ENCODE peak calls at places on chromosomes 2 and 18, in eight cellular contexts. One of them, this sample, is unnamed.

GRCh38 chr18:66410692-66411091 is 193.2 kb downstream of the CDH19 start:
- DNase-seq in activated gamma-delta T cell treated with Interleukin-2 at 50 U/mL for 16 hours: no peak
- DNase-seq in activated T-helper 1 cell treated with anti-CD3 and anti-CD28 coated beads, Interleukin-2, amount 50 U/mL, for 16 hours: no peak
- DNase-seq in caudate nucleus: no peak
- DNase-seq in stimulated activated CD4-positive, alpha-beta T cell treated with anti-CD3 and anti-CD28 coated beads, Interleukin-2, amount 100 ng/mL, for 48 hours: no peak
- DNase-seq in NCI-H748 treated with DMSO at 0.1 percent for 48 hours: no peak
- DNase-seq in activated CD8-positive, alpha-beta memory T cell treated with anti-CD3 and anti-CD28 coated beads for 1 hour: no peak
- DNase-seq in NCI-H146: no peak
- DNase-seq in this sample: no peak

GRCh38 chr2:64563436-64563938 is 39.4 kb downstream of the AFTPH start:
- DNase-seq in activated T-helper 1 cell treated with anti-CD3 and anti-CD28 coated beads, Interleukin-2, amount 50 U/mL, for 16 hours: no peak
- DNase-seq in activated gamma-delta T cell treated with Interleukin-2 at 50 U/mL for 16 hours: no peak
- DNase-seq in NCI-H748 treated with DMSO at 0.1 percent for 48 hours: no peak
- DNase-seq in NCI-H146: no peak
- DNase-seq in stimulated activated CD4-positive, alpha-beta T cell treated with anti-CD3 and anti-CD28 coated beads, Interleukin-2, amount 100 ng/mL, for 48 hours: no peak
- DNase-seq in caudate nucleus: no peak
- DNase-seq in activated CD8-positive, alpha-beta memory T cell treated with anti-CD3 and anti-CD28 coated beads for 1 hour: no peak
- DNase-seq in this sample: no peak

GRCh38 chr2:11355194-11356053 is 11.0 kb upstream of the ROCK2 start:
- DNase-seq in activated CD8-positive, alpha-beta memory T cell treated with anti-CD3 and anti-CD28 coated beads for 1 hour: no peak
- DNase-seq in stimulated activated CD4-positive, alpha-beta T cell treated with anti-CD3 and anti-CD28 coated beads, Interleukin-2, amount 100 ng/mL, for 48 hours: no peak
- DNase-seq in activated T-helper 1 cell treated with anti-CD3 and anti-CD28 coated beads, Interleukin-2, amount 50 U/mL, for 16 hours: no peak
- DNase-seq in NCI-H748 treated with DMSO at 0.1 percent for 48 hours: no peak
- DNase-seq in activated gamma-delta T cell treated with Interleukin-2 at 50 U/mL for 16 hours: no peak
- DNase-seq in NCI-H146: no peak
- DNase-seq in caudate nucleus: no peak
- DNase-seq in this sample: no peak

GRCh38 chr2:71669628-71670429 is 216.5 kb downstream of the DYSF start:
- DNase-seq in activated T-helper 1 cell treated with anti-CD3 and anti-CD28 coated beads, Interleukin-2, amount 50 U/mL, for 16 hours: no peak
- DNase-seq in caudate nucleus: no peak
- DNase-seq in NCI-H748 treated with DMSO at 0.1 percent for 48 hours: no peak
- DNase-seq in activated gamma-delta T cell treated with Interleukin-2 at 50 U/mL for 16 hours: no peak
- DNase-seq in stimulated activated CD4-positive, alpha-beta T cell treated with anti-CD3 and anti-CD28 coated beads, Interleukin-2, amount 100 ng/mL, for 48 hours: no peak
- DNase-seq in activated CD8-positive, alpha-beta memory T cell treated with anti-CD3 and anti-CD28 coated beads for 1 hour: no peak
- DNase-seq in NCI-H146: no peak
- DNase-seq in this sample: no peak

GRCh38 chr18:62802523-62802922 is 87.2 kb downstream of the PHLPP1 start:
- DNase-seq in activated T-helper 1 cell treated with anti-CD3 and anti-CD28 coated beads, Interleukin-2, amount 50 U/mL, for 16 hours: no peak
- DNase-seq in activated CD8-positive, alpha-beta memory T cell treated with anti-CD3 and anti-CD28 coated beads for 1 hour: no peak
- DNase-seq in stimulated activated CD4-positive, alpha-beta T cell treated with anti-CD3 and anti-CD28 coated beads, Interleukin-2, amount 100 ng/mL, for 48 hours: no peak
- DNase-seq in caudate nucleus: no peak
- DNase-seq in activated gamma-delta T cell treated with Interleukin-2 at 50 U/mL for 16 hours: no peak
- DNase-seq in NCI-H748 treated with DMSO at 0.1 percent for 48 hours: no peak
- DNase-seq in NCI-H146: no peak
- DNase-seq in this sample: no peak

GRCh38 chr18:617970-618504 is 21.2 kb downstream of the CLUL1 start:
- DNase-seq in stimulated activated CD4-positive, alpha-beta T cell treated with anti-CD3 and anti-CD28 coated beads, Interleukin-2, amount 100 ng/mL, for 48 hours: no peak
- DNase-seq in activated T-helper 1 cell treated with anti-CD3 and anti-CD28 coated beads, Interleukin-2, amount 50 U/mL, for 16 hours: no peak
- DNase-seq in activated gamma-delta T cell treated with Interleukin-2 at 50 U/mL for 16 hours: no peak
- DNase-seq in NCI-H146: no peak
- DNase-seq in activated CD8-positive, alpha-beta memory T cell treated with anti-CD3 and anti-CD28 coated beads for 1 hour: no peak
- DNase-seq in NCI-H748 treated with DMSO at 0.1 percent for 48 hours: no peak
- DNase-seq in caudate nucleus: no peak
- DNase-seq in this sample: no peak

GRCh38 chr2:178806543-178806942 is 680 bp downstream of the TTN start:
- DNase-seq in activated T-helper 1 cell treated with anti-CD3 and anti-CD28 coated beads, Interleukin-2, amount 50 U/mL, for 16 hours: no peak
- DNase-seq in activated CD8-positive, alpha-beta memory T cell treated with anti-CD3 and anti-CD28 coated beads for 1 hour: no peak
- DNase-seq in activated gamma-delta T cell treated with Interleukin-2 at 50 U/mL for 16 hours: no peak
- DNase-seq in stimulated activated CD4-positive, alpha-beta T cell treated with anti-CD3 and anti-CD28 coated beads, Interleukin-2, amount 100 ng/mL, for 48 hours: no peak
- DNase-seq in NCI-H146: no peak
- DNase-seq in caudate nucleus: no peak
- DNase-seq in NCI-H748 treated with DMSO at 0.1 percent for 48 hours: no peak
- DNase-seq in this sample: no peak

GRCh38 chr2:105114551-105114950 is 76.7 kb downstream of the MRPS9 start:
- DNase-seq in activated CD8-positive, alpha-beta memory T cell treated with anti-CD3 and anti-CD28 coated beads for 1 hour: no peak
- DNase-seq in stimulated activated CD4-positive, alpha-beta T cell treated with anti-CD3 and anti-CD28 coated beads, Interleukin-2, amount 100 ng/mL, for 48 hours: no peak
- DNase-seq in caudate nucleus: no peak
- DNase-seq in NCI-H748 treated with DMSO at 0.1 percent for 48 hours: peak
- DNase-seq in activated gamma-delta T cell treated with Interleukin-2 at 50 U/mL for 16 hours: no peak
- DNase-seq in activated T-helper 1 cell treated with anti-CD3 and anti-CD28 coated beads, Interleukin-2, amount 50 U/mL, for 16 hours: no peak
- DNase-seq in NCI-H146: peak
- DNase-seq in this sample: peak

GRCh38 chr2:30736461-30737325 is 70.6 kb downstream of the CAPN13 start:
- DNase-seq in activated gamma-delta T cell treated with Interleukin-2 at 50 U/mL for 16 hours: no peak
- DNase-seq in activated CD8-positive, alpha-beta memory T cell treated with anti-CD3 and anti-CD28 coated beads for 1 hour: no peak
- DNase-seq in activated T-helper 1 cell treated with anti-CD3 and anti-CD28 coated beads, Interleukin-2, amount 50 U/mL, for 16 hours: no peak
- DNase-seq in caudate nucleus: no peak
- DNase-seq in stimulated activated CD4-positive, alpha-beta T cell treated with anti-CD3 and anti-CD28 coated beads, Interleukin-2, amount 100 ng/mL, for 48 hours: no peak
- DNase-seq in NCI-H748 treated with DMSO at 0.1 percent for 48 hours: no peak
- DNase-seq in NCI-H146: peak
- DNase-seq in this sample: no peak

GRCh38 chr2:168722592-168722991 is 79.8 kb upstream of the NOSTRIN start:
- DNase-seq in activated gamma-delta T cell treated with Interleukin-2 at 50 U/mL for 16 hours: no peak
- DNase-seq in NCI-H748 treated with DMSO at 0.1 percent for 48 hours: no peak
- DNase-seq in activated CD8-positive, alpha-beta memory T cell treated with anti-CD3 and anti-CD28 coated beads for 1 hour: no peak
- DNase-seq in activated T-helper 1 cell treated with anti-CD3 and anti-CD28 coated beads, Interleukin-2, amount 50 U/mL, for 16 hours: no peak
- DNase-seq in caudate nucleus: no peak
- DNase-seq in NCI-H146: no peak
- DNase-seq in stimulated activated CD4-positive, alpha-beta T cell treated with anti-CD3 and anti-CD28 coated beads, Interleukin-2, amount 100 ng/mL, for 48 hours: no peak
- DNase-seq in this sample: peak

GRCh38 chr2:111054791-111055627 is 65.7 kb upstream of the BCL2L11 start:
- DNase-seq in caudate nucleus: no peak
- DNase-seq in stimulated activated CD4-positive, alpha-beta T cell treated with anti-CD3 and anti-CD28 coated beads, Interleukin-2, amount 100 ng/mL, for 48 hours: peak
- DNase-seq in NCI-H748 treated with DMSO at 0.1 percent for 48 hours: no peak
- DNase-seq in activated CD8-positive, alpha-beta memory T cell treated with anti-CD3 and anti-CD28 coated beads for 1 hour: no peak
- DNase-seq in activated T-helper 1 cell treated with anti-CD3 and anti-CD28 coated beads, Interleukin-2, amount 50 U/mL, for 16 hours: no peak
- DNase-seq in activated gamma-delta T cell treated with Interleukin-2 at 50 U/mL for 16 hours: no peak
- DNase-seq in NCI-H146: peak
- DNase-seq in this sample: no peak

GRCh38 chr2:55604027-55604565 is 13.3 kb downstream of the PPP4R3B start:
- DNase-seq in activated CD8-positive, alpha-beta memory T cell treated with anti-CD3 and anti-CD28 coated beads for 1 hour: no peak
- DNase-seq in NCI-H146: no peak
- DNase-seq in caudate nucleus: no peak
- DNase-seq in activated gamma-delta T cell treated with Interleukin-2 at 50 U/mL for 16 hours: no peak
- DNase-seq in stimulated activated CD4-positive, alpha-beta T cell treated with anti-CD3 and anti-CD28 coated beads, Interleukin-2, amount 100 ng/mL, for 48 hours: no peak
- DNase-seq in NCI-H748 treated with DMSO at 0.1 percent for 48 hours: no peak
- DNase-seq in activated T-helper 1 cell treated with anti-CD3 and anti-CD28 coated beads, Interleukin-2, amount 50 U/mL, for 16 hours: no peak
- DNase-seq in this sample: no peak

GRCh38 chr2:128311216-128311754 is 7.4 kb downstream of the HS6ST1 start:
- DNase-seq in caudate nucleus: no peak
- DNase-seq in activated T-helper 1 cell treated with anti-CD3 and anti-CD28 coated beads, Interleukin-2, amount 50 U/mL, for 16 hours: no peak
- DNase-seq in NCI-H748 treated with DMSO at 0.1 percent for 48 hours: no peak
- DNase-seq in activated CD8-positive, alpha-beta memory T cell treated with anti-CD3 and anti-CD28 coated beads for 1 hour: no peak
- DNase-seq in stimulated activated CD4-positive, alpha-beta T cell treated with anti-CD3 and anti-CD28 coated beads, Interleukin-2, amount 100 ng/mL, for 48 hours: no peak
- DNase-seq in activated gamma-delta T cell treated with Interleukin-2 at 50 U/mL for 16 hours: peak
- DNase-seq in NCI-H146: no peak
- DNase-seq in this sample: no peak

GRCh38 chr2:96853321-96853720 is 4.5 kb downstream of the ANKRD39 start:
- DNase-seq in activated T-helper 1 cell treated with anti-CD3 and anti-CD28 coated beads, Interleukin-2, amount 50 U/mL, for 16 hours: no peak
- DNase-seq in activated gamma-delta T cell treated with Interleukin-2 at 50 U/mL for 16 hours: no peak
- DNase-seq in activated CD8-positive, alpha-beta memory T cell treated with anti-CD3 and anti-CD28 coated beads for 1 hour: no peak
- DNase-seq in stimulated activated CD4-positive, alpha-beta T cell treated with anti-CD3 and anti-CD28 coated beads, Interleukin-2, amount 100 ng/mL, for 48 hours: no peak
- DNase-seq in NCI-H146: no peak
- DNase-seq in caudate nucleus: no peak
- DNase-seq in NCI-H748 treated with DMSO at 0.1 percent for 48 hours: no peak
- DNase-seq in this sample: no peak

GRCh38 chr2:13050764-13051163 is 334.0 kb downstream of the TRIB2 start:
- DNase-seq in NCI-H748 treated with DMSO at 0.1 percent for 48 hours: no peak
- DNase-seq in caudate nucleus: no peak
- DNase-seq in stimulated activated CD4-positive, alpha-beta T cell treated with anti-CD3 and anti-CD28 coated beads, Interleukin-2, amount 100 ng/mL, for 48 hours: no peak
- DNase-seq in activated T-helper 1 cell treated with anti-CD3 and anti-CD28 coated beads, Interleukin-2, amount 50 U/mL, for 16 hours: no peak
- DNase-seq in activated gamma-delta T cell treated with Interleukin-2 at 50 U/mL for 16 hours: no peak
- DNase-seq in NCI-H146: no peak
- DNase-seq in activated CD8-positive, alpha-beta memory T cell treated with anti-CD3 and anti-CD28 coated beads for 1 hour: no peak
- DNase-seq in this sample: no peak